ENCODE peak calls at places on chromosomes 5 and 9, in seven cellular contexts. A, E, C, H, Z, I and S are unnamed samples.

GRCh38 chr9:78745996-78746395 is 449.1 kb downstream of the PSAT1 start:
- DNase-seq in H (peak; percentile 10), E (no peak), A (no peak), I (no peak), Z (no peak), C (no peak), S (no peak)

GRCh38 chr9:124869986-124870560 is 8.1 kb downstream of the ARPC5L start:
- DNase-seq in A (no peak), H (no peak), I (peak; percentile 61), E (peak; percentile 75), Z (peak; percentile 60), C (peak; percentile 77), S (peak; percentile 78)

GRCh38 chr9:137582286-137582860 is 3.6 kb upstream of the DPH7 start:
- DNase-seq in Z (peak; percentile 55), E (no peak), C (no peak), H (no peak), A (no peak), I (no peak), S (no peak)

GRCh38 chr5:132396589-132397001 is 27.1 kb downstream of the SLC22A5 start:
- DNase-seq in E (no peak), A (no peak), I (no peak), C (no peak), Z (no peak), H (no peak), S (peak; percentile 41)

GRCh38 chr9:76985581-76985980 is 33.9 kb upstream of the FOXB2 start:
- DNase-seq in I (no peak), E (no peak), C (no peak), H (no peak), A (no peak), Z (no peak), S (no peak)

GRCh38 chr5:161105563-161105962 is 253.6 kb upstream of the ATP10B start:
- DNase-seq in H (peak; percentile 61), Z (no peak), C (no peak), A (no peak), I (no peak), E (no peak), S (no peak)

GRCh38 chr5:4480528-4481404 is 659.4 kb upstream of the ADAMTS16 start:
- DNase-seq in A (no peak), I (no peak), C (no peak), Z (no peak), E (no peak), H (no peak), S (no peak)

GRCh38 chr5:29077451-29077850 is 2039.1 kb upstream of the CDH9 start:
- DNase-seq in Z (no peak), E (no peak), H (no peak), C (no peak), I (no peak), A (no peak), S (no peak)

GRCh38 chr9:134929560-134930158 is 11.9 kb upstream of the FCN1 start:
- DNase-seq in E (no peak), I (no peak), Z (no peak), H (no peak), A (no peak), C (no peak), S (no peak)

GRCh38 chr5:85651744-85652143 is 966.0 kb upstream of the COX7C start:
- DNase-seq in I (no peak), E (no peak), H (no peak), Z (no peak), A (no peak), C (no peak), S (no peak)

GRCh38 chr9:99400184-99400731 is 178.2 kb downstream of the SEC61B start:
- DNase-seq in I (no peak), C (no peak), E (no peak), H (no peak), A (no peak), Z (no peak), S (no peak)

GRCh38 chr9:121620777-121621437 is 30.5 kb upstream of the DAB2IP start:
- DNase-seq in H (no peak), I (no peak), E (no peak), C (no peak), A (no peak), Z (no peak), S (peak; percentile 7)

GRCh38 chr5:40518511-40518917 is 161.2 kb upstream of the PTGER4 start:
- DNase-seq in E (no peak), H (peak; percentile 8), Z (peak; percentile 31), I (no peak), A (no peak), C (no peak), S (no peak)

GRCh38 chr5:91229031-91229623 is 154.0 kb downstream of the ARRDC3 start:
- DNase-seq in E (no peak), A (no peak), C (no peak), Z (no peak), H (no peak), I (no peak), S (no peak)

GRCh38 chr9:26561928-26562327 is 330.7 kb downstream of the CAAP1 start:
- DNase-seq in E (no peak), C (no peak), A (no peak), I (no peak), H (no peak), Z (no peak), S (no peak)

GRCh38 chr9:122200960-122201635 is 27.7 kb downstream of the LHX6 start:
- DNase-seq in C (no peak), I (no peak), H (peak; percentile 52), A (no peak), Z (peak; percentile 45), E (no peak), S (no peak)

GRCh38 chr9:1046639-1047604 is 3.2 kb upstream of the DMRT2 start:
- DNase-seq in A (no peak), H (no peak), I (no peak), Z (no peak), E (no peak), C (no peak), S (no peak)
- H3K4me3 ChIP-seq in A (no peak overlapping the region), H (no peak overlapping the region), I (peak overlapping the region; percentile 43), Z (peak overlapping the region; percentile 59), E (peak overlapping the region; percentile 62), C (no peak overlapping the region), S (no peak overlapping the region)

DNA sequence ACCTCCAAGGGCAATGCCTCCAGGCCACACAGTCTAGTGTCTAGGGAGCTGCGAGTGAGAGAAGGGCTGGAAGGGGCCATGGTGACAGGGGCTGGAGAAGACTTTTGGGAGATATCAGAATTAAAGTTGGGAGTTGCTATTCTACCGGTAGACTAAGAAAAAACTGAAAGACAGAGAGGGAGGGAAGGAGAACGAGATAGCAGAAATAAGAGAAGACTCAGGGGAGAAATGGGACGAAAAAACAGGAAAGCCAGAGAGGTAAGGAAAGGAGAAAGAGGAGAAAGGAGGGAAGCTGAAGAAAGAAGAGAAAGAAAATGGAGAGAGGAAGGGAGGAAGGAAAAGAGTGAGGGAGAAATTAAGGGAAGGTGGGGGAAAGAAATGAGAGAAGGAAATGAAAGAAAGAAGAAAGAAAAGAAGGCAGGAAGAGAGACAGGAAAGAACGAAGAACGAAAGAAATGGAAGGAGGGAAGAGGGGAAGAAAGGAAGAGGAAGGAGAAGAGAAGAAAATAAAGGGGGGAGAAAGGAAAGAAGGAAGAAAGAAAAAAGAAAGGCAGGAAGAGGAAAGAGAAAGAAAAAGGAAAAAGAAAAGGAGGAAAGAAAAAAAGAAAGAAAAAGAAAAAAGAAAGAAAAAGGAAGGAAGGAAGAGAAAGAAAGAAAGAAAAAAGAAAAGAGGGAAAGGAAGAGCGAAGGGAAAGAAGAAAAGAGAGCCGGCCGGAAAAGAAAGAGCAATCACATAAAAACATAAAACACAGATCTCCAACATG is 1.2 kb downstream of the EBF1 start:
- DNase-seq in Z (no peak), C (no peak), I (no peak), H (no peak), A (no peak), E (no peak), S (no peak)
- H3K4me3 ChIP-seq in Z (peak overlapping the region; percentile 54), C (peak overlapping the region; percentile 25), I (peak overlapping the region; percentile 88), H (peak overlapping the region; percentile 67), A (peak overlapping the region; percentile 21), E (peak overlapping the region; percentile 53), S (peak overlapping the region; percentile 83)

GRCh38 chr5:172832383-172833315 is 1.4 kb upstream of the ERGIC1 start:
- DNase-seq in C (no peak), E (no peak), A (no peak), Z (no peak), I (no peak), H (no peak), S (no peak)
- H3K4me3 ChIP-seq in C (no peak overlapping the region), E (no peak overlapping the region), A (no peak overlapping the region), Z (no peak overlapping the region), I (no peak overlapping the region), H (no peak overlapping the region), S (no peak overlapping the region)

GRCh38 chr5:149998281-149998680 is 2.2 kb downstream of the TIGD6 start:
- DNase-seq in C (no peak), A (no peak), I (no peak), H (no peak), E (no peak), Z (no peak), S (no peak)

GRCh38 chr5:150000990-150001659 is 586 bp downstream of the HMGXB3 start:
- DNase-seq in C (peak; percentile 57), H (peak; percentile 34), Z (peak; percentile 50), A (no peak), E (peak; percentile 27), I (no peak), S (peak; percentile 40)

GRCh38 chr5:150000261-150000989 is at the start of the genes HMGXB3 and TIGD6:
- DNase-seq in C (peak; percentile 93), E (peak; percentile 69), H (peak; percentile 92), A (peak; percentile 90), Z (peak; percentile 93), I (peak; percentile 88), S (peak; percentile 92)

GRCh38 chr5:149999866-150000260 is 591 bp downstream of the TIGD6 start:
- DNase-seq in C (no peak), E (no peak), Z (no peak), I (no peak), A (no peak), H (no peak), S (no peak)

DNA sequence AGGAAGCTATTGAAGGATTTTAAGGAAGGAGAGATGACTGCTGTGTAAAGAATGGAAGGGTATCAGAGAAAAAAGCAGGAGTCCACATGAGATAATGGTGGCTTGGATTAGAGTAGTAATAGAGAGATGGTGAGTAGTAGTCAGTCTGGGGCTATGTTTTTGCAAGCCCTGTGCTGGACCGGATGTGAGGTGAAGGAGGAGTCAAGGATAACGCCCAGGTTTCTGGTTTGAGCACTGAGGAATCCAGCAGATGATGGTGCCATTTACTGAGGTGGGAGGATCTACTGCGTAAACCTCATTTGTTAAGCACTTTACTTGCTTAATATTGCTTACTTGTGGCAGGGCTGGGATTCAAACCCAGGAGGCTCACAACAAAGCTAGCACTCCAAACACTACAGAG is 1.1 kb downstream of the TIGD6 start:
- DNase-seq in E (no peak), Z (no peak), H (no peak), A (no peak), I (no peak), C (no peak), S (no peak)
- H3K4me3 ChIP-seq in E (no peak overlapping the region), Z (peak overlapping the region; percentile 93), H (peak overlapping the region; percentile 86), A (peak overlapping the region; percentile 54), I (peak overlapping the region; percentile 98), C (no peak overlapping the region), S (peak overlapping the region; percentile 68)

GRCh38 chr5:61160497-61160896 is 1.8 kb downstream of the SMIM15 start:
- DNase-seq in E (no peak), A (no peak), Z (no peak), H (no peak), I (no peak), C (no peak), S (no peak)
- H3K4me3 ChIP-seq in E (no peak overlapping the region), A (no peak overlapping the region), Z (peak overlapping the region; percentile 58), H (peak overlapping the region; percentile 97), I (peak overlapping the region; percentile 73), C (no peak overlapping the region), S (no peak overlapping the region)